ENCODE peak calls at places on chromosome 11, in five cellular contexts. One of them, this sample, is unnamed.

GRCh38 chr11:91717169-91717568 is 507.4 kb upstream of the FAT3 start:
- DNase-seq in tibial nerve: no peak
- DNase-seq in body of pancreas: no peak
- DNase-seq in stimulated activated naive CD8-positive, alpha-beta T cell treated with anti-CD3 and anti-CD28 coated beads, Interleukin-15, Interleukin-2, amounts not matched to agents 100 U/mL and 50 U/mL, for 24 hours: no peak
- DNase-seq in CD8-positive, alpha-beta T cell: no peak
- DNase-seq in this sample: no peak

GRCh38 chr11:281486-282161 is 3.4 kb downstream of the NLRP6 start:
- DNase-seq in tibial nerve: no peak
- DNase-seq in body of pancreas: no peak
- DNase-seq in stimulated activated naive CD8-positive, alpha-beta T cell treated with anti-CD3 and anti-CD28 coated beads, Interleukin-15, Interleukin-2, amounts not matched to agents 100 U/mL and 50 U/mL, for 24 hours: peak; percentile 46
- DNase-seq in CD8-positive, alpha-beta T cell: no peak
- DNase-seq in this sample: no peak

GRCh38 chr11:46390331-46391171 is 1.0 kb downstream of the CHRM4 start:
- DNase-seq in tibial nerve: no peak
- DNase-seq in body of pancreas: no peak
- DNase-seq in stimulated activated naive CD8-positive, alpha-beta T cell treated with anti-CD3 and anti-CD28 coated beads, Interleukin-15, Interleukin-2, amounts not matched to agents 100 U/mL and 50 U/mL, for 24 hours: no peak
- DNase-seq in CD8-positive, alpha-beta T cell: no peak
- DNase-seq in this sample: no peak

GRCh38 chr11:16981651-16982194 is 32.5 kb downstream of the PLEKHA7 start:
- DNase-seq in tibial nerve: peak; percentile 36
- DNase-seq in body of pancreas: peak; percentile 73
- DNase-seq in stimulated activated naive CD8-positive, alpha-beta T cell treated with anti-CD3 and anti-CD28 coated beads, Interleukin-15, Interleukin-2, amounts not matched to agents 100 U/mL and 50 U/mL, for 24 hours: no peak
- DNase-seq in CD8-positive, alpha-beta T cell: no peak
- DNase-seq in this sample: peak; percentile 65

GRCh38 chr11:105109855-105110750 is 29.5 kb downstream of the CARD18 start:
- DNase-seq in tibial nerve: no peak
- DNase-seq in body of pancreas: no peak
- DNase-seq in stimulated activated naive CD8-positive, alpha-beta T cell treated with anti-CD3 and anti-CD28 coated beads, Interleukin-15, Interleukin-2, amounts not matched to agents 100 U/mL and 50 U/mL, for 24 hours: no peak
- DNase-seq in CD8-positive, alpha-beta T cell: no peak
- DNase-seq in this sample: no peak

GRCh38 chr11:17257200-17257599 is 19.3 kb upstream of the NUCB2 start:
- DNase-seq in tibial nerve: no peak
- DNase-seq in body of pancreas: no peak
- DNase-seq in stimulated activated naive CD8-positive, alpha-beta T cell treated with anti-CD3 and anti-CD28 coated beads, Interleukin-15, Interleukin-2, amounts not matched to agents 100 U/mL and 50 U/mL, for 24 hours: no peak
- DNase-seq in CD8-positive, alpha-beta T cell: no peak
- DNase-seq in this sample: no peak

GRCh38 chr11:118623291-118623655 is 15.9 kb downstream of the PHLDB1 start:
- DNase-seq in tibial nerve: no peak
- DNase-seq in body of pancreas: no peak
- DNase-seq in stimulated activated naive CD8-positive, alpha-beta T cell treated with anti-CD3 and anti-CD28 coated beads, Interleukin-15, Interleukin-2, amounts not matched to agents 100 U/mL and 50 U/mL, for 24 hours: no peak
- DNase-seq in CD8-positive, alpha-beta T cell: no peak
- DNase-seq in this sample: no peak

GRCh38 chr11:43987384-43988039 is 45.1 kb downstream of the C11orf96 start:
- DNase-seq in tibial nerve: peak; percentile 82
- DNase-seq in body of pancreas: peak; percentile 66
- DNase-seq in stimulated activated naive CD8-positive, alpha-beta T cell treated with anti-CD3 and anti-CD28 coated beads, Interleukin-15, Interleukin-2, amounts not matched to agents 100 U/mL and 50 U/mL, for 24 hours: no peak
- DNase-seq in CD8-positive, alpha-beta T cell: no peak
- DNase-seq in this sample: peak; percentile 42

GRCh38 chr11:130327716-130328115 is 13.0 kb upstream of the ZBTB44 start:
- DNase-seq in tibial nerve: no peak
- DNase-seq in body of pancreas: no peak
- DNase-seq in stimulated activated naive CD8-positive, alpha-beta T cell treated with anti-CD3 and anti-CD28 coated beads, Interleukin-15, Interleukin-2, amounts not matched to agents 100 U/mL and 50 U/mL, for 24 hours: no peak
- DNase-seq in CD8-positive, alpha-beta T cell: no peak
- DNase-seq in this sample: no peak

GRCh38 chr11:102495161-102496042 is 35.1 kb downstream of the MMP7 start:
- DNase-seq in tibial nerve: no peak
- DNase-seq in body of pancreas: peak; percentile 39
- DNase-seq in stimulated activated naive CD8-positive, alpha-beta T cell treated with anti-CD3 and anti-CD28 coated beads, Interleukin-15, Interleukin-2, amounts not matched to agents 100 U/mL and 50 U/mL, for 24 hours: peak; percentile 34
- DNase-seq in CD8-positive, alpha-beta T cell: no peak
- DNase-seq in this sample: no peak

GRCh38 chr11:70167120-70167519 is 36.0 kb upstream of the FADD start:
- DNase-seq in tibial nerve: no peak
- DNase-seq in body of pancreas: no peak
- DNase-seq in stimulated activated naive CD8-positive, alpha-beta T cell treated with anti-CD3 and anti-CD28 coated beads, Interleukin-15, Interleukin-2, amounts not matched to agents 100 U/mL and 50 U/mL, for 24 hours: no peak
- DNase-seq in CD8-positive, alpha-beta T cell: no peak
- DNase-seq in this sample: no peak

GRCh38 chr11:10601722-10602281 is 33.3 kb upstream of the LYVE1 start:
- DNase-seq in tibial nerve: no peak
- DNase-seq in body of pancreas: no peak
- DNase-seq in stimulated activated naive CD8-positive, alpha-beta T cell treated with anti-CD3 and anti-CD28 coated beads, Interleukin-15, Interleukin-2, amounts not matched to agents 100 U/mL and 50 U/mL, for 24 hours: no peak
- DNase-seq in CD8-positive, alpha-beta T cell: no peak
- DNase-seq in this sample: no peak

GRCh38 chr11:131682373-131683015 is 312.1 kb downstream of the NTM start:
- DNase-seq in tibial nerve: no peak
- DNase-seq in body of pancreas: no peak
- DNase-seq in stimulated activated naive CD8-positive, alpha-beta T cell treated with anti-CD3 and anti-CD28 coated beads, Interleukin-15, Interleukin-2, amounts not matched to agents 100 U/mL and 50 U/mL, for 24 hours: no peak
- DNase-seq in CD8-positive, alpha-beta T cell: no peak
- DNase-seq in this sample: no peak

GRCh38 chr11:68397256-68397655 is 63.3 kb upstream of the PPP6R3 start:
- DNase-seq in tibial nerve: no peak
- DNase-seq in body of pancreas: no peak
- DNase-seq in stimulated activated naive CD8-positive, alpha-beta T cell treated with anti-CD3 and anti-CD28 coated beads, Interleukin-15, Interleukin-2, amounts not matched to agents 100 U/mL and 50 U/mL, for 24 hours: no peak
- DNase-seq in CD8-positive, alpha-beta T cell: no peak
- DNase-seq in this sample: no peak

GRCh38 chr11:99383628-99384300 is 363.0 kb downstream of the CNTN5 start:
- DNase-seq in tibial nerve: no peak
- DNase-seq in body of pancreas: no peak
- DNase-seq in stimulated activated naive CD8-positive, alpha-beta T cell treated with anti-CD3 and anti-CD28 coated beads, Interleukin-15, Interleukin-2, amounts not matched to agents 100 U/mL and 50 U/mL, for 24 hours: no peak
- DNase-seq in CD8-positive, alpha-beta T cell: no peak
- DNase-seq in this sample: no peak

GRCh38 chr11:113176561-113176960 is 137.8 kb upstream of the TTC12 start:
- DNase-seq in tibial nerve: no peak
- DNase-seq in body of pancreas: no peak
- DNase-seq in stimulated activated naive CD8-positive, alpha-beta T cell treated with anti-CD3 and anti-CD28 coated beads, Interleukin-15, Interleukin-2, amounts not matched to agents 100 U/mL and 50 U/mL, for 24 hours: no peak
- DNase-seq in CD8-positive, alpha-beta T cell: no peak
- DNase-seq in this sample: no peak

GRCh38 chr11:89161949-89162348 is 15.7 kb upstream of the TYR start:
- DNase-seq in tibial nerve: no peak
- DNase-seq in body of pancreas: no peak
- DNase-seq in stimulated activated naive CD8-positive, alpha-beta T cell treated with anti-CD3 and anti-CD28 coated beads, Interleukin-15, Interleukin-2, amounts not matched to agents 100 U/mL and 50 U/mL, for 24 hours: no peak
- DNase-seq in CD8-positive, alpha-beta T cell: no peak
- DNase-seq in this sample: no peak

GRCh38 chr11:72012897-72013721 is 14.4 kb downstream of the IL18BP start:
- DNase-seq in tibial nerve: peak; percentile 52
- DNase-seq in body of pancreas: peak; percentile 64
- DNase-seq in stimulated activated naive CD8-positive, alpha-beta T cell treated with anti-CD3 and anti-CD28 coated beads, Interleukin-15, Interleukin-2, amounts not matched to agents 100 U/mL and 50 U/mL, for 24 hours: no peak
- DNase-seq in CD8-positive, alpha-beta T cell: no peak
- DNase-seq in this sample: peak; percentile 61

GRCh38 chr11:120707098-120707497 is 195.6 kb downstream of the GRIK4 start:
- DNase-seq in tibial nerve: no peak
- DNase-seq in body of pancreas: no peak
- DNase-seq in stimulated activated naive CD8-positive, alpha-beta T cell treated with anti-CD3 and anti-CD28 coated beads, Interleukin-15, Interleukin-2, amounts not matched to agents 100 U/mL and 50 U/mL, for 24 hours: no peak
- DNase-seq in CD8-positive, alpha-beta T cell: no peak
- DNase-seq in this sample: no peak

GRCh38 chr11:95450547-95451123 is 219.6 kb upstream of the SESN3 start:
- DNase-seq in tibial nerve: no peak
- DNase-seq in body of pancreas: no peak
- DNase-seq in stimulated activated naive CD8-positive, alpha-beta T cell treated with anti-CD3 and anti-CD28 coated beads, Interleukin-15, Interleukin-2, amounts not matched to agents 100 U/mL and 50 U/mL, for 24 hours: no peak
- DNase-seq in CD8-positive, alpha-beta T cell: no peak
- DNase-seq in this sample: no peak

GRCh38 chr11:2551131-2551530 is 106.3 kb downstream of the KCNQ1 start:
- DNase-seq in tibial nerve: no peak
- DNase-seq in body of pancreas: peak; percentile 5
- DNase-seq in stimulated activated naive CD8-positive, alpha-beta T cell treated with anti-CD3 and anti-CD28 coated beads, Interleukin-15, Interleukin-2, amounts not matched to agents 100 U/mL and 50 U/mL, for 24 hours: no peak
- DNase-seq in CD8-positive, alpha-beta T cell: no peak
- DNase-seq in this sample: no peak

GRCh38 chr11:93089474-93090102 is 108.2 kb downstream of the SLC36A4 start:
- DNase-seq in tibial nerve: peak; percentile 15
- DNase-seq in body of pancreas: peak; percentile 28
- DNase-seq in stimulated activated naive CD8-positive, alpha-beta T cell treated with anti-CD3 and anti-CD28 coated beads, Interleukin-15, Interleukin-2, amounts not matched to agents 100 U/mL and 50 U/mL, for 24 hours: no peak
- DNase-seq in CD8-positive, alpha-beta T cell: no peak
- DNase-seq in this sample: no peak

GRCh38 chr11:64864135-64864472 is 14.3 kb downstream of the EHD1 start:
- DNase-seq in tibial nerve: no peak
- DNase-seq in body of pancreas: peak; percentile 74
- DNase-seq in stimulated activated naive CD8-positive, alpha-beta T cell treated with anti-CD3 and anti-CD28 coated beads, Interleukin-15, Interleukin-2, amounts not matched to agents 100 U/mL and 50 U/mL, for 24 hours: no peak
- DNase-seq in CD8-positive, alpha-beta T cell: no peak
- DNase-seq in this sample: no peak

GRCh38 chr11:88491674-88492073 is 154.1 kb upstream of the CTSC start:
- DNase-seq in tibial nerve: no peak
- DNase-seq in body of pancreas: no peak
- DNase-seq in stimulated activated naive CD8-positive, alpha-beta T cell treated with anti-CD3 and anti-CD28 coated beads, Interleukin-15, Interleukin-2, amounts not matched to agents 100 U/mL and 50 U/mL, for 24 hours: no peak
- DNase-seq in CD8-positive, alpha-beta T cell: no peak
- DNase-seq in this sample: no peak

GRCh38 chr11:60924110-60924905 is at the start of gene TMEM132A:
- DNase-seq in tibial nerve: no peak
- DNase-seq in body of pancreas: peak; percentile 86
- DNase-seq in stimulated activated naive CD8-positive, alpha-beta T cell treated with anti-CD3 and anti-CD28 coated beads, Interleukin-15, Interleukin-2, amounts not matched to agents 100 U/mL and 50 U/mL, for 24 hours: no peak
- DNase-seq in CD8-positive, alpha-beta T cell: peak; percentile 57
- DNase-seq in this sample: peak; percentile 75

GRCh38 chr11:121318848-121319834 is 26.6 kb downstream of the SC5D start:
- DNase-seq in tibial nerve: peak; percentile 32
- DNase-seq in body of pancreas: peak; percentile 13
- DNase-seq in stimulated activated naive CD8-positive, alpha-beta T cell treated with anti-CD3 and anti-CD28 coated beads, Interleukin-15, Interleukin-2, amounts not matched to agents 100 U/mL and 50 U/mL, for 24 hours: no peak
- DNase-seq in CD8-positive, alpha-beta T cell: no peak
- DNase-seq in this sample: no peak

GRCh38 chr11:118928108-118928869 is 2.6 kb upstream of the BCL9L start:
- DNase-seq in tibial nerve: peak; percentile 92
- DNase-seq in body of pancreas: peak; percentile 95
- DNase-seq in stimulated activated naive CD8-positive, alpha-beta T cell treated with anti-CD3 and anti-CD28 coated beads, Interleukin-15, Interleukin-2, amounts not matched to agents 100 U/mL and 50 U/mL, for 24 hours: peak; percentile 93
- DNase-seq in CD8-positive, alpha-beta T cell: peak; percentile 96
- DNase-seq in this sample: peak; percentile 89

GRCh38 chr11:15346907-15347306 is 232.2 kb downstream of the INSC start:
- DNase-seq in tibial nerve: no peak
- DNase-seq in body of pancreas: no peak
- DNase-seq in stimulated activated naive CD8-positive, alpha-beta T cell treated with anti-CD3 and anti-CD28 coated beads, Interleukin-15, Interleukin-2, amounts not matched to agents 100 U/mL and 50 U/mL, for 24 hours: no peak
- DNase-seq in CD8-positive, alpha-beta T cell: no peak
- DNase-seq in this sample: no peak

GRCh38 chr11:104705475-104706195 is 192.6 kb downstream of the CASP12 start:
- DNase-seq in tibial nerve: peak; percentile 29
- DNase-seq in body of pancreas: peak; percentile 7
- DNase-seq in stimulated activated naive CD8-positive, alpha-beta T cell treated with anti-CD3 and anti-CD28 coated beads, Interleukin-15, Interleukin-2, amounts not matched to agents 100 U/mL and 50 U/mL, for 24 hours: peak; percentile 56
- DNase-seq in CD8-positive, alpha-beta T cell: peak; percentile 77
- DNase-seq in this sample: no peak

GRCh38 chr11:100354736-100355135 is 332.4 kb upstream of the ARHGAP42 start:
- DNase-seq in tibial nerve: no peak
- DNase-seq in body of pancreas: no peak
- DNase-seq in stimulated activated naive CD8-positive, alpha-beta T cell treated with anti-CD3 and anti-CD28 coated beads, Interleukin-15, Interleukin-2, amounts not matched to agents 100 U/mL and 50 U/mL, for 24 hours: no peak
- DNase-seq in CD8-positive, alpha-beta T cell: no peak
- DNase-seq in this sample: no peak

GRCh38 chr11:50174189-50174588 is 141.5 kb downstream of the OR4C45 start:
- DNase-seq in tibial nerve: no peak
- DNase-seq in body of pancreas: no peak
- DNase-seq in stimulated activated naive CD8-positive, alpha-beta T cell treated with anti-CD3 and anti-CD28 coated beads, Interleukin-15, Interleukin-2, amounts not matched to agents 100 U/mL and 50 U/mL, for 24 hours: no peak
- DNase-seq in CD8-positive, alpha-beta T cell: no peak
- DNase-seq in this sample: no peak

GRCh38 chr11:133787379-133788103 is 57.8 kb downstream of the SPATA19 start:
- DNase-seq in tibial nerve: no peak
- DNase-seq in body of pancreas: peak; percentile 60
- DNase-seq in stimulated activated naive CD8-positive, alpha-beta T cell treated with anti-CD3 and anti-CD28 coated beads, Interleukin-15, Interleukin-2, amounts not matched to agents 100 U/mL and 50 U/mL, for 24 hours: no peak
- DNase-seq in CD8-positive, alpha-beta T cell: no peak
- DNase-seq in this sample: no peak

GRCh38 chr11:17865765-17866428 is 131.3 kb downstream of the KCNC1 start:
- DNase-seq in tibial nerve: no peak
- DNase-seq in body of pancreas: no peak
- DNase-seq in stimulated activated naive CD8-positive, alpha-beta T cell treated with anti-CD3 and anti-CD28 coated beads, Interleukin-15, Interleukin-2, amounts not matched to agents 100 U/mL and 50 U/mL, for 24 hours: no peak
- DNase-seq in CD8-positive, alpha-beta T cell: no peak
- DNase-seq in this sample: no peak

GRCh38 chr11:1259561-1259960 is 36.7 kb downstream of the MUC5B start:
- DNase-seq in tibial nerve: no peak
- DNase-seq in body of pancreas: no peak
- DNase-seq in stimulated activated naive CD8-positive, alpha-beta T cell treated with anti-CD3 and anti-CD28 coated beads, Interleukin-15, Interleukin-2, amounts not matched to agents 100 U/mL and 50 U/mL, for 24 hours: no peak
- DNase-seq in CD8-positive, alpha-beta T cell: no peak
- DNase-seq in this sample: no peak

GRCh38 chr11:93908689-93909088 is 58.3 kb upstream of the VSTM5 start:
- DNase-seq in tibial nerve: no peak
- DNase-seq in body of pancreas: no peak
- DNase-seq in stimulated activated naive CD8-positive, alpha-beta T cell treated with anti-CD3 and anti-CD28 coated beads, Interleukin-15, Interleukin-2, amounts not matched to agents 100 U/mL and 50 U/mL, for 24 hours: no peak
- DNase-seq in CD8-positive, alpha-beta T cell: no peak
- DNase-seq in this sample: no peak

GRCh38 chr11:15010860-15011259 is 38.7 kb upstream of the CALCA start:
- DNase-seq in tibial nerve: no peak
- DNase-seq in body of pancreas: no peak
- DNase-seq in stimulated activated naive CD8-positive, alpha-beta T cell treated with anti-CD3 and anti-CD28 coated beads, Interleukin-15, Interleukin-2, amounts not matched to agents 100 U/mL and 50 U/mL, for 24 hours: no peak
- DNase-seq in CD8-positive, alpha-beta T cell: no peak
- DNase-seq in this sample: no peak

GRCh38 chr11:70547821-70548670 is 149.7 kb downstream of the CTTN start:
- DNase-seq in tibial nerve: no peak
- DNase-seq in body of pancreas: no peak
- DNase-seq in stimulated activated naive CD8-positive, alpha-beta T cell treated with anti-CD3 and anti-CD28 coated beads, Interleukin-15, Interleukin-2, amounts not matched to agents 100 U/mL and 50 U/mL, for 24 hours: no peak
- DNase-seq in CD8-positive, alpha-beta T cell: no peak
- DNase-seq in this sample: no peak

GRCh38 chr11:48123934-48124755 is 92.5 kb upstream of the OR4B1 start:
- DNase-seq in tibial nerve: no peak
- DNase-seq in body of pancreas: no peak
- DNase-seq in stimulated activated naive CD8-positive, alpha-beta T cell treated with anti-CD3 and anti-CD28 coated beads, Interleukin-15, Interleukin-2, amounts not matched to agents 100 U/mL and 50 U/mL, for 24 hours: no peak
- DNase-seq in CD8-positive, alpha-beta T cell: no peak
- DNase-seq in this sample: no peak

GRCh38 chr11:95222817-95223216 is 8.2 kb downstream of the SESN3 start:
- DNase-seq in tibial nerve: no peak
- DNase-seq in body of pancreas: no peak
- DNase-seq in stimulated activated naive CD8-positive, alpha-beta T cell treated with anti-CD3 and anti-CD28 coated beads, Interleukin-15, Interleukin-2, amounts not matched to agents 100 U/mL and 50 U/mL, for 24 hours: no peak
- DNase-seq in CD8-positive, alpha-beta T cell: no peak
- DNase-seq in this sample: no peak

GRCh38 chr11:65903068-65903481 is 2.9 kb upstream of the FOSL1 start:
- DNase-seq in tibial nerve: no peak
- DNase-seq in body of pancreas: no peak
- DNase-seq in stimulated activated naive CD8-positive, alpha-beta T cell treated with anti-CD3 and anti-CD28 coated beads, Interleukin-15, Interleukin-2, amounts not matched to agents 100 U/mL and 50 U/mL, for 24 hours: no peak
- DNase-seq in CD8-positive, alpha-beta T cell: no peak
- DNase-seq in this sample: no peak

This sample was measured in occipital lobe.